ENCODE peak calls at places on chromosome 4, in eight cellular contexts. F, V, H, J, O, Q, Y and K are unnamed samples.

GRCh38 chr4:122010610-122011009 is 58.8 kb upstream of the TRPC3 start:
- DNase-seq in Y (no peak), F (peak; percentile 81), Q (peak; percentile 38), J (no peak), V (no peak), H (no peak), O (no peak), K (peak; percentile 67)

GRCh38 chr4:73068496-73069337 is 799 bp downstream of the COX18 start:
- DNase-seq in O (peak; percentile 44), Q (peak; percentile 47), F (peak; percentile 52), V (peak; percentile 31), H (no peak), Y (no peak), J (no peak), K (peak; percentile 38)

GRCh38 chr4:183129125-183129524 is 30.1 kb downstream of the WWC2 start:
- DNase-seq in F (no peak), H (no peak), V (no peak), Y (no peak), J (no peak), Q (no peak), O (no peak), K (no peak)

GRCh38 chr4:127155121-127155520 is 477.6 kb upstream of the INTU start:
- DNase-seq in J (no peak), F (no peak), V (no peak), Y (no peak), Q (no peak), H (no peak), O (no peak), K (no peak)

GRCh38 chr4:14771504-14772175 is 230.6 kb upstream of the CPEB2 start:
- DNase-seq in Q (no peak), Y (no peak), H (no peak), O (no peak), F (peak; percentile 58), V (no peak), J (no peak), K (peak; percentile 86)

GRCh38 chr4:610411-611261 is 14.7 kb upstream of the PDE6B start:
- DNase-seq in O (no peak), Y (no peak), F (peak; percentile 96), H (peak; percentile 21), Q (peak; percentile 84), J (no peak), V (no peak), K (peak; percentile 93)

GRCh38 chr4:13299343-13299742 is 184.8 kb downstream of the RAB28 start:
- DNase-seq in V (no peak), O (no peak), H (no peak), Y (no peak), F (no peak), Q (no peak), J (no peak), K (no peak)

GRCh38 chr4:88865051-88865450 is 167.4 kb upstream of the NAP1L5 start:
- DNase-seq in O (no peak), F (peak; percentile 40), H (no peak), Q (no peak), Y (no peak), V (no peak), J (no peak), K (peak; percentile 53)

GRCh38 chr4:148355442-148356123 is 86.6 kb downstream of the NR3C2 start:
- DNase-seq in O (no peak), F (no peak), H (no peak), V (no peak), Q (peak; percentile 34), Y (no peak), J (no peak), K (no peak)

GRCh38 chr4:179110356-179110755 is 1668.1 kb upstream of the AGA start:
- DNase-seq in F (peak; percentile 65), J (no peak), Q (peak; percentile 68), V (no peak), O (no peak), Y (no peak), H (no peak), K (peak; percentile 97)

GRCh38 chr4:67393699-67394281 is 151.5 kb downstream of the CENPC start:
- DNase-seq in V (peak; percentile 50), O (no peak), J (no peak), Q (peak; percentile 34), F (peak; percentile 53), H (no peak), Y (no peak), K (peak; percentile 60)

GRCh38 chr4:121428721-121429120 is 47.9 kb upstream of the QRFPR start:
- DNase-seq in F (peak; percentile 55), J (no peak), Q (peak; percentile 35), H (no peak), Y (no peak), O (no peak), V (no peak), K (peak; percentile 36)

GRCh38 chr4:59570850-59571476 is 1629.2 kb upstream of the ADGRL3 start:
- DNase-seq in V (no peak), O (no peak), H (no peak), Q (no peak), F (no peak), J (no peak), Y (no peak), K (no peak)

GRCh38 chr4:82644731-82645126 is 82.9 kb upstream of the TMEM150C start:
- DNase-seq in H (no peak), O (no peak), J (no peak), Y (no peak), V (no peak), Q (no peak), F (no peak), K (peak; percentile 35)

GRCh38 chr4:140187316-140187695 is 33.3 kb upstream of the MAML3 start:
- DNase-seq in Y (no peak), Q (no peak), J (no peak), V (no peak), F (peak; percentile 36), H (no peak), O (no peak), K (peak; percentile 60)

GRCh38 chr4:77384094-77384493 is 221.5 kb upstream of the CXCL13 start:
- DNase-seq in J (no peak), Y (no peak), Q (no peak), V (no peak), O (no peak), H (no peak), F (no peak), K (no peak)

GRCh38 chr4:170090667-170091052 is 904 bp upstream of the AADAT start:
- DNase-seq in O (no peak), Y (no peak), J (no peak), F (no peak), H (no peak), V (no peak), Q (peak; percentile 53), K (no peak)

GRCh38 chr4:11585506-11585905 is 156.8 kb upstream of the HS3ST1 start:
- DNase-seq in F (peak; percentile 60), H (no peak), Y (no peak), V (no peak), Q (peak; percentile 82), O (no peak), J (no peak), K (peak; percentile 73)

GRCh38 chr4:1767770-1768366 is 25.2 kb upstream of the FGFR3 start:
- DNase-seq in H (peak; percentile 77), O (no peak), V (no peak), Y (no peak), F (no peak), J (no peak), Q (no peak), K (peak; percentile 61)